ENCODE peak calls at places on chromosome X, in seven cellular contexts. One of them, this sample, is unnamed.

GRCh38 chrX:2445662-2446623 is 54.8 kb downstream of the DHRSX start:
- DNase-seq in AG09309: no peak
- DNase-seq in HepG2: no peak
- DNase-seq in mammary epithelial cell: no peak
- DNase-seq in hepatocyte: no peak
- DNase-seq in heart right ventricle: no peak
- DNase-seq in WERI-Rb-1: no peak
- DNase-seq in this sample: no peak

GRCh38 chrX:23765449-23765848 is 17.5 kb upstream of the SAT1 start:
- DNase-seq in AG09309: no peak
- DNase-seq in HepG2: no peak
- DNase-seq in mammary epithelial cell: peak; percentile 55
- DNase-seq in hepatocyte: no peak
- DNase-seq in heart right ventricle: no peak
- DNase-seq in WERI-Rb-1: no peak
- DNase-seq in this sample: no peak

GRCh38 chrX:38754102-38754790 is 47.0 kb upstream of the MID1IP1 start:
- DNase-seq in AG09309: peak; percentile 17
- DNase-seq in HepG2: peak; percentile 19
- DNase-seq in mammary epithelial cell: peak; percentile 35
- DNase-seq in hepatocyte: peak; percentile 63
- DNase-seq in heart right ventricle: peak; percentile 4
- DNase-seq in WERI-Rb-1: peak; percentile 29
- DNase-seq in this sample: peak; percentile 51

GRCh38 chrX:132489256-132490085 is 633 bp upstream of the MBNL3 start:
- DNase-seq in AG09309: no peak
- DNase-seq in HepG2: no peak
- DNase-seq in mammary epithelial cell: peak; percentile 66
- DNase-seq in hepatocyte: peak; percentile 72
- DNase-seq in heart right ventricle: peak; percentile 12
- DNase-seq in WERI-Rb-1: peak; percentile 39
- DNase-seq in this sample: peak; percentile 69

GRCh38 chrX:21730011-21730410 is 27.9 kb downstream of the SMPX start:
- DNase-seq in AG09309: no peak
- DNase-seq in HepG2: no peak
- DNase-seq in mammary epithelial cell: no peak
- DNase-seq in hepatocyte: no peak
- DNase-seq in heart right ventricle: no peak
- DNase-seq in WERI-Rb-1: no peak
- DNase-seq in this sample: no peak

GRCh38 chrX:87702795-87703194 is 185.2 kb downstream of the KLHL4 start:
- DNase-seq in AG09309: no peak
- DNase-seq in HepG2: no peak
- DNase-seq in mammary epithelial cell: no peak
- DNase-seq in hepatocyte: no peak
- DNase-seq in heart right ventricle: no peak
- DNase-seq in WERI-Rb-1: no peak
- DNase-seq in this sample: no peak

GRCh38 chrX:3420316-3420715 is 73.9 kb upstream of the MXRA5 start:
- DNase-seq in AG09309: no peak
- DNase-seq in HepG2: no peak
- DNase-seq in mammary epithelial cell: no peak
- DNase-seq in hepatocyte: no peak
- DNase-seq in heart right ventricle: no peak
- DNase-seq in WERI-Rb-1: no peak
- DNase-seq in this sample: no peak

GRCh38 chrX:109936114-109936513 is 66.8 kb upstream of the TMEM164 start:
- DNase-seq in AG09309: peak; percentile 16
- DNase-seq in HepG2: no peak
- DNase-seq in mammary epithelial cell: peak; percentile 27
- DNase-seq in hepatocyte: no peak
- DNase-seq in heart right ventricle: no peak
- DNase-seq in WERI-Rb-1: no peak
- DNase-seq in this sample: no peak

GRCh38 chrX:77427586-77427985 is 19.6 kb upstream of the FGF16 start:
- DNase-seq in AG09309: no peak
- DNase-seq in HepG2: no peak
- DNase-seq in mammary epithelial cell: no peak
- DNase-seq in hepatocyte: no peak
- DNase-seq in heart right ventricle: no peak
- DNase-seq in WERI-Rb-1: no peak
- DNase-seq in this sample: no peak

GRCh38 chrX:150363561-150364346 is 637 bp downstream of the MAMLD1 start:
- DNase-seq in AG09309: no peak
- DNase-seq in HepG2: no peak
- DNase-seq in mammary epithelial cell: peak; percentile 45
- DNase-seq in hepatocyte: peak; percentile 55
- DNase-seq in heart right ventricle: peak; percentile 6
- DNase-seq in WERI-Rb-1: no peak
- DNase-seq in this sample: peak; percentile 49

GRCh38 chrX:63128509-63128908 is 222.6 kb downstream of the SPIN4 start:
- DNase-seq in AG09309: no peak
- DNase-seq in HepG2: peak; percentile 11
- DNase-seq in mammary epithelial cell: peak; percentile 20
- DNase-seq in hepatocyte: no peak
- DNase-seq in heart right ventricle: no peak
- DNase-seq in WERI-Rb-1: peak; percentile 25
- DNase-seq in this sample: peak; percentile 16

GRCh38 chrX:118551426-118551825 is 55.8 kb downstream of the DOCK11 start:
- DNase-seq in AG09309: no peak
- DNase-seq in HepG2: no peak
- DNase-seq in mammary epithelial cell: no peak
- DNase-seq in hepatocyte: no peak
- DNase-seq in heart right ventricle: no peak
- DNase-seq in WERI-Rb-1: no peak
- DNase-seq in this sample: no peak

GRCh38 chrX:65035451-65035779 is 59.2 kb upstream of the ZC4H2 start:
- DNase-seq in AG09309: no peak
- DNase-seq in HepG2: no peak
- DNase-seq in mammary epithelial cell: no peak
- DNase-seq in hepatocyte: peak; percentile 50
- DNase-seq in heart right ventricle: peak; percentile 3
- DNase-seq in WERI-Rb-1: no peak
- DNase-seq in this sample: no peak

GRCh38 chrX:44898411-44899221 is 25.6 kb downstream of the KDM6A start:
- DNase-seq in AG09309: no peak
- DNase-seq in HepG2: peak; percentile 20
- DNase-seq in mammary epithelial cell: peak; percentile 33
- DNase-seq in hepatocyte: no peak
- DNase-seq in heart right ventricle: no peak
- DNase-seq in WERI-Rb-1: peak; percentile 14
- DNase-seq in this sample: no peak

GRCh38 chrX:17679820-17680219 is 57.5 kb upstream of the SCML1 start:
- DNase-seq in AG09309: no peak
- DNase-seq in HepG2: no peak
- DNase-seq in mammary epithelial cell: no peak
- DNase-seq in hepatocyte: no peak
- DNase-seq in heart right ventricle: no peak
- DNase-seq in WERI-Rb-1: no peak
- DNase-seq in this sample: no peak

GRCh38 chrX:37425370-37425769 is 76.2 kb downstream of the PRRG1 start:
- DNase-seq in AG09309: no peak
- DNase-seq in HepG2: no peak
- DNase-seq in mammary epithelial cell: no peak
- DNase-seq in hepatocyte: no peak
- DNase-seq in heart right ventricle: no peak
- DNase-seq in WERI-Rb-1: no peak
- DNase-seq in this sample: no peak

GRCh38 chrX:14697453-14697852 is 168.1 kb downstream of the GLRA2 start:
- DNase-seq in AG09309: no peak
- DNase-seq in HepG2: peak; percentile 23
- DNase-seq in mammary epithelial cell: peak; percentile 21
- DNase-seq in hepatocyte: peak; percentile 13
- DNase-seq in heart right ventricle: no peak
- DNase-seq in WERI-Rb-1: peak; percentile 42
- DNase-seq in this sample: peak; percentile 63

GRCh38 chrX:150489359-150490015 is 78.9 kb upstream of the MTM1 start:
- DNase-seq in AG09309: no peak
- DNase-seq in HepG2: no peak
- DNase-seq in mammary epithelial cell: no peak
- DNase-seq in hepatocyte: no peak
- DNase-seq in heart right ventricle: no peak
- DNase-seq in WERI-Rb-1: no peak
- DNase-seq in this sample: no peak

GRCh38 chrX:13048265-13048664 is 3.8 kb upstream of the FAM9C start:
- DNase-seq in AG09309: no peak
- DNase-seq in HepG2: no peak
- DNase-seq in mammary epithelial cell: peak; percentile 79
- DNase-seq in hepatocyte: no peak
- DNase-seq in heart right ventricle: no peak
- DNase-seq in WERI-Rb-1: no peak
- DNase-seq in this sample: no peak

GRCh38 chrX:101482296-101482695 is 3.0 kb upstream of the ARMCX4 start:
- DNase-seq in AG09309: peak; percentile 27
- DNase-seq in HepG2: no peak
- DNase-seq in mammary epithelial cell: no peak
- DNase-seq in hepatocyte: no peak
- DNase-seq in heart right ventricle: no peak
- DNase-seq in WERI-Rb-1: no peak
- DNase-seq in this sample: no peak

GRCh38 chrX:70554081-70554480 is 109.4 kb downstream of the DLG3 start:
- DNase-seq in AG09309: no peak
- DNase-seq in HepG2: peak; percentile 16
- DNase-seq in mammary epithelial cell: peak; percentile 7
- DNase-seq in hepatocyte: peak; percentile 6
- DNase-seq in heart right ventricle: no peak
- DNase-seq in WERI-Rb-1: no peak
- DNase-seq in this sample: no peak

GRCh38 chrX:150770623-150771022 is 77.4 kb downstream of the MTMR1 start:
- DNase-seq in AG09309: no peak
- DNase-seq in HepG2: no peak
- DNase-seq in mammary epithelial cell: no peak
- DNase-seq in hepatocyte: no peak
- DNase-seq in heart right ventricle: no peak
- DNase-seq in WERI-Rb-1: no peak
- DNase-seq in this sample: no peak

GRCh38 chrX:130680164-130681035 is 222.6 kb downstream of the ENOX2 start:
- DNase-seq in AG09309: no peak
- DNase-seq in HepG2: peak; percentile 68
- DNase-seq in mammary epithelial cell: no peak
- DNase-seq in hepatocyte: no peak
- DNase-seq in heart right ventricle: no peak
- DNase-seq in WERI-Rb-1: no peak
- DNase-seq in this sample: no peak

GRCh38 chrX:130280901-130281300 is 12.2 kb upstream of the ZNF280C start:
- DNase-seq in AG09309: no peak
- DNase-seq in HepG2: no peak
- DNase-seq in mammary epithelial cell: no peak
- DNase-seq in hepatocyte: no peak
- DNase-seq in heart right ventricle: no peak
- DNase-seq in WERI-Rb-1: no peak
- DNase-seq in this sample: no peak

GRCh38 chrX:78652971-78653822 is 5.9 kb downstream of the RTL3 start:
- DNase-seq in AG09309: peak; percentile 31
- DNase-seq in HepG2: peak; percentile 73
- DNase-seq in mammary epithelial cell: peak; percentile 62
- DNase-seq in hepatocyte: no peak
- DNase-seq in heart right ventricle: no peak
- DNase-seq in WERI-Rb-1: no peak
- DNase-seq in this sample: peak; percentile 11

GRCh38 chrX:113996781-113997180 is 587.1 kb upstream of the HTR2C start:
- DNase-seq in AG09309: no peak
- DNase-seq in HepG2: no peak
- DNase-seq in mammary epithelial cell: no peak
- DNase-seq in hepatocyte: no peak
- DNase-seq in heart right ventricle: no peak
- DNase-seq in WERI-Rb-1: no peak
- DNase-seq in this sample: no peak
- TF ChIP-seq CTCF in AG09309: no peak
- TF ChIP-seq CTCF in HepG2: no peak
- TF ChIP-seq CTCF in mammary epithelial cell: no peak
- TF ChIP-seq CTCF in hepatocyte: no peak
- TF ChIP-seq CTCF in heart right ventricle: no peak
- TF ChIP-seq CTCF in WERI-Rb-1: no peak
- TF ChIP-seq CTCF in this sample: no peak

DNA sequence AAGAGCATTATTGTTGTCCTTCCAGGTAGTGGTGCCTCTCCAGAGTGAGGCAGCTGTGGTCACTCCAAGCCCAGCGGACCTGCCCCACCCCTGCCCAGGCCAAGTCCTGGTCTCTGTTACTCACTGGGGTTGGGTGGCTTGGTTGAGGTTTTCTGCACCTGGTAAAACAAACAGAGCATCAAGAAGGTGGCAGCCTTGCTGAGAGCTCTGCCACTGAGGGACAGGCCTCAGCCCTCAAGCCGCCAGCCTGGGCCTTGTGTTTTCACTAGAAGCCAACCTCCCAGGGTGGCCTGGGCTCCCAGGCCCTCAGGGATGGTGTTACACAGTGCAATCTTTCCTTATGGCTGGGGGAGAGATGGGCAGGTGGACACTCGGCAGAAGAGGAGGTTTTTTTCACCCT is 182.7 kb downstream of the BCOR start:
- DNase-seq in AG09309: no peak
- DNase-seq in HepG2: no peak
- DNase-seq in mammary epithelial cell: no peak
- DNase-seq in hepatocyte: no peak
- DNase-seq in heart right ventricle: no peak
- DNase-seq in WERI-Rb-1: no peak
- DNase-seq in this sample: no peak
- TF ChIP-seq CTCF in AG09309: no peak
- TF ChIP-seq CTCF in HepG2: no peak
- TF ChIP-seq CTCF in mammary epithelial cell: no peak
- TF ChIP-seq CTCF in hepatocyte: no peak
- TF ChIP-seq CTCF in heart right ventricle: no peak
- TF ChIP-seq CTCF in WERI-Rb-1: no peak
- TF ChIP-seq CTCF in this sample: no peak

GRCh38 chrX:98057176-98057575 is 1173.5 kb downstream of the RPA4 start:
- DNase-seq in AG09309: no peak
- DNase-seq in HepG2: no peak
- DNase-seq in mammary epithelial cell: no peak
- DNase-seq in hepatocyte: no peak
- DNase-seq in heart right ventricle: no peak
- DNase-seq in WERI-Rb-1: no peak
- DNase-seq in this sample: no peak
- TF ChIP-seq CTCF in AG09309: no peak
- TF ChIP-seq CTCF in HepG2: no peak
- TF ChIP-seq CTCF in mammary epithelial cell: no peak
- TF ChIP-seq CTCF in hepatocyte: no peak
- TF ChIP-seq CTCF in heart right ventricle: no peak
- TF ChIP-seq CTCF in WERI-Rb-1: no peak
- TF ChIP-seq CTCF in this sample: no peak

GRCh38 chrX:69062493-69062892 is 102.8 kb downstream of the PJA1 start:
- DNase-seq in AG09309: no peak
- DNase-seq in HepG2: no peak
- DNase-seq in mammary epithelial cell: no peak
- DNase-seq in hepatocyte: no peak
- DNase-seq in heart right ventricle: no peak
- DNase-seq in WERI-Rb-1: no peak
- DNase-seq in this sample: no peak

GRCh38 chrX:69065451-69065850 is 99.8 kb downstream of the PJA1 start:
- DNase-seq in AG09309: no peak
- DNase-seq in HepG2: no peak
- DNase-seq in mammary epithelial cell: peak; percentile 46
- DNase-seq in hepatocyte: no peak
- DNase-seq in heart right ventricle: no peak
- DNase-seq in WERI-Rb-1: no peak
- DNase-seq in this sample: no peak

GRCh38 chrX:69063486-69063885 is 101.8 kb downstream of the PJA1 start:
- DNase-seq in AG09309: no peak
- DNase-seq in HepG2: no peak
- DNase-seq in mammary epithelial cell: no peak
- DNase-seq in hepatocyte: no peak
- DNase-seq in heart right ventricle: no peak
- DNase-seq in WERI-Rb-1: no peak
- DNase-seq in this sample: no peak

GRCh38 chrX:69066021-69066757 is 99.1 kb downstream of the PJA1 start:
- DNase-seq in AG09309: no peak
- DNase-seq in HepG2: no peak
- DNase-seq in mammary epithelial cell: no peak
- DNase-seq in hepatocyte: no peak
- DNase-seq in heart right ventricle: no peak
- DNase-seq in WERI-Rb-1: no peak
- DNase-seq in this sample: no peak

GRCh38 chrX:69060631-69061408 is 104.4 kb downstream of the PJA1 start:
- DNase-seq in AG09309: no peak
- DNase-seq in HepG2: peak; percentile 21
- DNase-seq in mammary epithelial cell: peak; percentile 36
- DNase-seq in hepatocyte: peak; percentile 37
- DNase-seq in heart right ventricle: peak; percentile 60
- DNase-seq in WERI-Rb-1: peak; percentile 48
- DNase-seq in this sample: peak; percentile 53
- TF ChIP-seq CTCF in AG09309: peak; percentile 50
- TF ChIP-seq CTCF in HepG2: peak; percentile 63
- TF ChIP-seq CTCF in mammary epithelial cell: no peak
- TF ChIP-seq CTCF in hepatocyte: peak; percentile 32
- TF ChIP-seq CTCF in heart right ventricle: peak; percentile 18
- TF ChIP-seq CTCF in WERI-Rb-1: peak; percentile 65
- TF ChIP-seq CTCF in this sample: no peak

This sample was measured in Calu3.